ENCODE peak calls at places on chromosome 11, in eight cellular contexts. X is AG08396; U is IMR-90; W is ecto neural progenitor cell; V is stimulated activated CD8-positive, alpha-beta memory T cell treated with anti-CD3 and anti-CD28 coated beads, Interleukin-4, amount 100 ng/mL, for 1 hour; R is neural progenitor cell; O is cerebellum; Z is transverse colon. S is an unnamed sample.
A peak's percentile ranks its signal among the peaks of the same experiment; 100 is the strongest.

GRCh38 chr11:122099345-122100045 is 16.5 kb downstream of the BLID start:
- DNase-seq in U (peak; percentile 71), Z (no peak), W (no peak), R (no peak), X (no peak), V (no peak), O (no peak), S (no peak)

GRCh38 chr11:10805741-10806140 is 3.0 kb downstream of the EIF4G2 start:
- DNase-seq in O (no peak), W (no peak), U (no peak), V (no peak), Z (no peak), R (no peak), X (no peak), S (no peak)

GRCh38 chr11:78310500-78310909 is 107.1 kb downstream of the GAB2 start:
- DNase-seq in U (peak; percentile 35), W (no peak), R (no peak), X (peak; percentile 24), Z (peak; percentile 64), O (no peak), V (no peak), S (no peak)

GRCh38 chr11:70618471-70619101 is 220.3 kb downstream of the CTTN start:
- DNase-seq in O (peak; percentile 60), U (no peak), V (no peak), R (peak; percentile 44), X (no peak), W (no peak), Z (peak; percentile 67), S (peak; percentile 68)

GRCh38 chr11:63974259-63975143 is at the start of gene COX8A:
- DNase-seq in U (peak; percentile 100), X (peak; percentile 98), Z (peak; percentile 98), W (peak; percentile 96), O (peak; percentile 100), R (peak; percentile 100), V (peak; percentile 91), S (peak; percentile 100)

GRCh38 chr11:14336507-14337503 is 22.2 kb downstream of the RRAS2 start:
- DNase-seq in U (peak; percentile 99), R (no peak), V (no peak), Z (no peak), W (no peak), O (no peak), X (peak; percentile 66), S (no peak)

GRCh38 chr11:4140067-4140636 is 45.6 kb downstream of the RRM1 start:
- DNase-seq in W (no peak), U (no peak), Z (no peak), R (no peak), O (no peak), V (no peak), X (no peak), S (no peak)

GRCh38 chr11:45133871-45134270 is 12.6 kb upstream of the PRDM11 start:
- DNase-seq in W (no peak), V (no peak), X (no peak), U (no peak), R (no peak), O (no peak), Z (no peak), S (no peak)

GRCh38 chr11:22342599-22343138 is 4.5 kb downstream of the SLC17A6 start:
- DNase-seq in U (no peak), X (no peak), W (no peak), V (no peak), Z (no peak), R (peak; percentile 14), O (no peak), S (no peak)

GRCh38 chr11:34339149-34340064 is 18.4 kb downstream of the ABTB2 start:
- DNase-seq in W (no peak), V (no peak), O (no peak), U (no peak), R (no peak), Z (no peak), X (no peak), S (no peak)

GRCh38 chr11:65911682-65912568 is 6.9 kb downstream of the C11orf68 start:
- DNase-seq in V (no peak), Z (peak; percentile 40), U (peak; percentile 87), W (peak; percentile 59), O (peak; percentile 92), R (peak; percentile 67), X (peak; percentile 82), S (peak; percentile 92)

GRCh38 chr11:68349461-68350249 is 37.3 kb downstream of the LRP5 start:
- DNase-seq in V (no peak), R (no peak), X (no peak), W (no peak), O (no peak), Z (no peak), U (no peak), S (no peak)

GRCh38 chr11:36149538-36150242 is 139.5 kb downstream of the COMMD9 start:
- DNase-seq in W (no peak), U (peak; percentile 100), Z (peak; percentile 24), R (peak; percentile 42), O (no peak), V (no peak), X (peak; percentile 96), S (peak; percentile 84)

GRCh38 chr11:10481567-10482349 is 26.7 kb downstream of the AMPD3 start:
- DNase-seq in W (no peak), X (peak; percentile 20), V (no peak), R (no peak), Z (no peak), O (no peak), U (peak; percentile 32), S (no peak)

GRCh38 chr11:119190531-119190930 is 5.3 kb downstream of the NHERF4 start:
- DNase-seq in Z (no peak), U (no peak), O (no peak), R (no peak), X (no peak), W (no peak), V (no peak), S (no peak)

GRCh38 chr11:134658481-134659080 is 246.5 kb upstream of the B3GAT1 start:
- DNase-seq in V (no peak), U (no peak), O (no peak), Z (no peak), X (no peak), R (no peak), W (no peak), S (no peak)

GRCh38 chr11:29075726-29076125 is 941.1 kb downstream of the KCNA4 start:
- DNase-seq in W (no peak), Z (no peak), O (no peak), V (no peak), X (no peak), R (no peak), U (no peak), S (no peak)

GRCh38 chr11:129143335-129143734 is 48.8 kb downstream of the ARHGAP32 start:
- DNase-seq in Z (peak; percentile 81), O (no peak), W (no peak), X (peak; percentile 91), U (peak; percentile 99), V (no peak), R (no peak), S (no peak)

GRCh38 chr11:441418-442274 is at the start of gene ANO9:
- DNase-seq in Z (peak; percentile 87), U (no peak), W (no peak), V (no peak), O (no peak), X (no peak), R (peak; percentile 59), S (no peak)

GRCh38 chr11:121800704-121801516 is 315.1 kb downstream of the BLID start:
- DNase-seq in X (no peak), R (peak; percentile 92), W (peak; percentile 76), O (no peak), Z (no peak), V (no peak), U (no peak), S (no peak)

GRCh38 chr11:44600739-44601416 is 35.4 kb downstream of the CD82 start:
- DNase-seq in R (no peak), W (no peak), Z (no peak), X (no peak), U (peak; percentile 20), O (no peak), V (no peak), S (no peak)

GRCh38 chr11:102849319-102849718 is 5.9 kb upstream of the MMP3 start:
- DNase-seq in R (no peak), O (no peak), Z (no peak), X (no peak), U (peak; percentile 45), W (no peak), V (no peak), S (no peak)

GRCh38 chr11:46456269-46456668 is 64.7 kb upstream of the CHRM4 start:
- DNase-seq in R (peak; percentile 40), V (no peak), O (no peak), X (no peak), U (no peak), Z (no peak), W (no peak), S (no peak)

GRCh38 chr11:119338318-119338890 is 2.3 kb downstream of the C1QTNF5 start:
- DNase-seq in U (no peak), V (peak; percentile 45), X (peak; percentile 92), R (peak; percentile 91), W (peak; percentile 92), Z (peak; percentile 76), O (peak; percentile 85), S (peak; percentile 88)

GRCh38 chr11:9656864-9657263 is 7.0 kb upstream of the SWAP70 start:
- DNase-seq in U (no peak), X (no peak), W (peak; percentile 2), R (no peak), V (no peak), O (no peak), Z (no peak), S (no peak)

GRCh38 chr11:64694821-64695365 is 28.1 kb downstream of the NRXN2 start:
- DNase-seq in R (peak; percentile 79), Z (no peak), W (peak; percentile 81), V (no peak), U (no peak), O (no peak), X (no peak), S (no peak)

GRCh38 chr11:122155765-122156527 is 39.9 kb upstream of the BLID start:
- DNase-seq in X (no peak), O (no peak), V (no peak), Z (no peak), U (no peak), R (no peak), W (no peak), S (peak; percentile 17)

GRCh38 chr11:61870429-61871039 is 20.8 kb downstream of the FADS3 start:
- DNase-seq in O (no peak), Z (no peak), V (no peak), U (no peak), W (peak; percentile 49), R (no peak), X (no peak), S (peak; percentile 49)

GRCh38 chr11:2462092-2462985 is 17.5 kb downstream of the KCNQ1 start:
- DNase-seq in Z (no peak), U (no peak), O (no peak), V (no peak), X (no peak), R (no peak), W (no peak), S (no peak)

GRCh38 chr11:84909740-84910139 is 717.4 kb downstream of the DLG2 start:
- DNase-seq in O (no peak), W (no peak), V (no peak), U (no peak), Z (no peak), X (no peak), R (peak; percentile 41), S (peak; percentile 17)

GRCh38 chr11:118892515-118892914 is 8.8 kb downstream of the CXCR5 start:
- DNase-seq in W (no peak), O (no peak), X (no peak), U (no peak), Z (peak; percentile 58), V (no peak), R (no peak), S (no peak)

GRCh38 chr11:75508051-75508561 is 17.6 kb downstream of the GDPD5 start:
- DNase-seq in R (no peak), W (no peak), U (no peak), Z (no peak), O (no peak), V (no peak), X (no peak), S (no peak)

GRCh38 chr11:68498313-68498712 is 37.8 kb downstream of the PPP6R3 start:
- DNase-seq in W (no peak), Z (peak; percentile 23), O (no peak), V (no peak), R (no peak), U (no peak), X (no peak), S (peak; percentile 35)

GRCh38 chr11:121657191-121657590 is 204.4 kb upstream of the SORL1-AS1 start:
- DNase-seq in X (no peak), O (no peak), Z (no peak), W (no peak), R (no peak), U (no peak), V (no peak), S (no peak)